ENCODE peak calls at places on chromosomes 12 and 14, in seven cellular contexts. V is Panc1, F is pancreas, B is endothelial cell of umbilical vein, J is spleen, Q is aorta, M is adrenal gland. R is an unnamed sample.

GRCh38 chr14:23364604-23365352 is at the start of gene EFS:
- DNase-seq in F (no peak), Q (peak; percentile 75), V (no peak), B (no peak), M (no peak), J (peak; percentile 50), R (peak; percentile 91)

GRCh38 chr12:119446459-119446858 is 111.9 kb downstream of the CCDC60 start:
- DNase-seq in J (no peak), Q (no peak), F (no peak), B (no peak), M (no peak), V (no peak), R (no peak)

GRCh38 chr14:56797569-56798446 is 12.5 kb downstream of the OTX2 start:
- DNase-seq in J (no peak), F (peak; percentile 70), M (no peak), V (no peak), Q (no peak), B (no peak), R (no peak)

GRCh38 chr14:67602071-67602470 is 2.0 kb upstream of the PIGH start:
- DNase-seq in Q (no peak), V (no peak), M (no peak), J (no peak), B (no peak), F (no peak), R (no peak)

GRCh38 chr12:83465632-83466031 is 778.9 kb downstream of the TMTC2 start:
- DNase-seq in Q (no peak), M (no peak), B (no peak), F (no peak), V (no peak), J (no peak), R (no peak)

GRCh38 chr12:12954361-12954760 is 2.4 kb upstream of the GPRC5D start:
- DNase-seq in B (peak; percentile 16), F (no peak), M (no peak), Q (no peak), V (no peak), J (no peak), R (no peak)

GRCh38 chr14:67940894-67941455 is 121.4 kb downstream of the RAD51B start:
- DNase-seq in B (peak; percentile 82), F (no peak), M (no peak), J (no peak), Q (no peak), V (no peak), R (peak; percentile 38)

GRCh38 chr12:74537126-74537706 is 419 bp upstream of the ATXN7L3B start:
- DNase-seq in B (no peak), F (no peak), J (no peak), Q (no peak), V (peak; percentile 64), M (no peak), R (no peak)

GRCh38 chr12:113794774-113795173 is 171.4 kb downstream of the RBM19 start:
- DNase-seq in Q (no peak), J (no peak), M (no peak), F (no peak), V (no peak), B (no peak), R (no peak)

GRCh38 chr12:124309231-124309630 is 14.3 kb downstream of the RFLNA start:
- DNase-seq in M (no peak), J (no peak), B (no peak), Q (no peak), V (no peak), F (no peak), R (no peak)

GRCh38 chr14:77053046-77053841 is 24.7 kb upstream of the IRF2BPL start:
- DNase-seq in Q (peak; percentile 81), B (peak; percentile 81), J (peak; percentile 94), F (peak; percentile 87), M (peak; percentile 70), V (no peak), R (peak; percentile 92)

GRCh38 chr14:67704484-67705089 is 2.9 kb downstream of the RDH12 start:
- DNase-seq in J (no peak), M (no peak), Q (no peak), B (peak; percentile 68), V (peak; percentile 62), F (no peak), R (no peak)

GRCh38 chr12:131711551-131712205 is 788 bp downstream of the SFSWAP start:
- DNase-seq in Q (no peak), F (no peak), V (no peak), B (peak; percentile 9), M (no peak), J (peak; percentile 81), R (no peak)

GRCh38 chr12:91196436-91196835 is 13.8 kb upstream of the DCN start:
- DNase-seq in F (no peak), B (no peak), J (no peak), M (no peak), Q (no peak), V (no peak), R (no peak)

GRCh38 chr12:48615681-48616080 is 45.8 kb upstream of the LALBA start:
- DNase-seq in F (no peak), B (no peak), M (no peak), Q (no peak), J (no peak), V (no peak), R (no peak)

GRCh38 chr12:56082967-56083366 is 3.0 kb downstream of the ERBB3 start:
- DNase-seq in F (no peak), J (no peak), M (no peak), V (no peak), Q (no peak), B (no peak), R (peak; percentile 51)

GRCh38 chr12:108582981-108583770 is 14.7 kb downstream of the TMEM119 start:
- DNase-seq in B (no peak), F (no peak), M (no peak), V (no peak), J (peak; percentile 59), Q (no peak), R (no peak)

GRCh38 chr12:50961708-50962107 is 9.4 kb downstream of the HIGD1C start:
- DNase-seq in B (no peak), Q (no peak), M (no peak), V (no peak), F (no peak), J (no peak), R (no peak)

GRCh38 chr14:91796622-91797347 is 64.9 kb upstream of the CATSPERB start:
- DNase-seq in J (no peak), B (no peak), V (no peak), F (no peak), Q (no peak), M (no peak), R (no peak)

GRCh38 chr14:60807971-60808370 is 73.4 kb downstream of the MNAT1 start:
- DNase-seq in M (no peak), Q (no peak), F (no peak), B (peak; percentile 47), J (no peak), V (no peak), R (no peak)

GRCh38 chr14:68655021-68655811 is 137.7 kb downstream of the ZFP36L1 start:
- DNase-seq in V (no peak), Q (no peak), J (peak; percentile 58), F (peak; percentile 60), M (no peak), B (no peak), R (no peak)

GRCh38 chr12:57235012-57235727 is 5.7 kb downstream of the SHMT2 start:
- DNase-seq in Q (peak; percentile 87), M (peak; percentile 51), V (no peak), J (peak; percentile 86), B (peak; percentile 24), F (no peak), R (peak; percentile 89)

DNA sequence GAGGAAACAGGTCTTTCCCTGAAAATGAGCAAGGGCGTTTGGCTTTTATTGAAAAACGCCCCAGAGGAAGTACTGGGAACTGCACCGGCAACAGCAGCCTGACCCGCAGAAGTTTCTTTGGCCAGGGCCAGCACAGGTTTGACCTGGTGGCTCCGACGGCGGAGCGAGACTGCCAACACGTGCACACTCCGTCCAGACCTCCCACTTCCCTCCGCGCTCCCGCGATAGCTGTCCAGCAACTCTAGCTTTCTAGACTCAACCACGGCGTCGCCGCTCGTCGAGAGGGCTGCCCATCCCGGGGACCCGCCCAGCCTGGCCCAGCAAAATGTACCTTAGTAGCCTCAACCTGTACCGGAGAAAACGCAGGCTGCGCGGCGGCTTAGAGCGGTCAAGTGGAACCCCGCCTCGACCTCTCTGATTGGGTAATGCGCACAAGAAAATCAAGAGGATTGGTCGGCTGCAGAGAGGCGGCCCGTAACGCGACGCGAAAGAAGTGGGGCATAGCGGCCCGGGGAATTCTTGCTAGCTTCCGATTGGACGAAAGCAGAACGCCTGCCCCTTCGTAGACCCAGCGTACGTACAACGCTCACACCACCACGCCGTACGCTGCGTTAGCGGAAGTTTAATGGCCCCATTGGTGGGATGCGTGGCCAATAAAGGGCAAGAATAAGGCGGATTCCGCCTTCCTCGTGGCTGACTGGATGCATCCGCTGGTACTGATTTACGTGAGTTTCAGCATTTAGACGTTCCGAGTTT is at the start of gene WDR89:
- DNase-seq in J (peak; percentile 97), B (peak; percentile 100), F (peak; percentile 91), M (peak; percentile 99), V (peak; percentile 97), Q (peak; percentile 99), R (peak; percentile 98)
- H3K4me1 ChIP-seq in J (peaks cover 30% of the 10 kb centered on the region), B (peaks cover 4% of the 10 kb centered on the region), F (peaks cover 15% of the 10 kb centered on the region), M (peaks cover 8% of the 10 kb centered on the region), V (peaks cover 12% of the 10 kb centered on the region), Q (no peaks in the 10 kb centered on the region), R (no peaks in the 10 kb centered on the region)

GRCh38 chr12:121579190-121579791 is 1.5 kb downstream of the KDM2B start:
- DNase-seq in M (no peak), Q (peak; percentile 70), V (no peak), B (no peak), F (peak; percentile 76), J (peak; percentile 89), R (no peak)
- H3K27me3 ChIP-seq in M (no peaks in the 10 kb centered on the region), Q (no peaks in the 10 kb centered on the region), V (no peaks in the 10 kb centered on the region), B (no peaks in the 10 kb centered on the region), F (no peaks in the 10 kb centered on the region), J (no peaks in the 10 kb centered on the region), R (no peaks in the 10 kb centered on the region)

DNA sequence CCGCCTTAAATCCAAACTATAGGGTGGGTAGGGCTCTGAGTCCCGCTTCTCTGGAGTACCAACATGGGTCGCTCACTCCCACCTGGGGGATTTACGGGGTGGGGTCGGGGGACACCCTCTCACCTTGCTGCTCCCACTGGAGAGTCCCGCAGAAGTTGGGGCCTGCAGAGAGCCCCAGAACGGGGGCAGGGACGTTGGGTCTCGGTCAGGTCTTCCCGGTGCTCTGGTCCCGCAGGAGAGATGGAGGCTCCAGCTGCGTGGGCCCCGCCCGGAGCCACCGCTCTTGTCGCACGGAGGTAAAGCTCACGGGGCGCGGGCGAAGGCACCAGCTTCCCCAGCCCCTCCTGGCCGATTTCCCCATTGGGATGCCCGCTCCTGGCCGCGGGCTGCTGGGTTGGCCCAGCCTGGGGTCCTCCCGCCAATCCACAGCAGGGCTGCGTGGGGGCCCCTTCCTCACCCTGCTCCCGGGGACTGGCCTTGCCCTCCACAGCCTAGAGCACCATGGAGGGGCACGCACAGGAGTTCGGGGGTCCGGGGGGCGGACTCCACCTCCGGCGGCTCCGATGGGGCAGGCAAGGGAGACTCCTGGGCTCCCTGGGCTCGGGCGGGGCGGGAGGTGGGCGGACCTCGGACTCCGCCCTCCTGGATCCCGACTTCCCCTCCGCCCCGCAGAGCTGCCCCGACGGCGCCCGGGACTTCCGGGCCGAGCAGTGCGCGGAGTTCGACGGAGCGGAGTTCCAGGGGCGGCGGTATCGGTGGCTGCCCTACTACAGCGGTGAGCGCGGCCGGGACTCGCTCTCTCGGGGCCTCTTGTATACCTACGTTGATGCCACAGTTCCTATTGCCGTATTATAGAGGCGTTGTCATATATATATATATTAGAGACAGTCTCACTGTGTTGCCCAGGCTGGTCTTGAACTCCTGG is 8.4 kb downstream of the PAPLN start:
- DNase-seq in B (peak; percentile 39), M (no peak), V (no peak), Q (peak; percentile 84), F (peak; percentile 73), J (peak; percentile 95), R (peak; percentile 87)
- H3K27ac ChIP-seq in B (no peak overlapping the region), M (no peak overlapping the region), V (peak overlapping the region; percentile 69), Q (no peak overlapping the region), F (no peak overlapping the region), J (no peak overlapping the region), R (no peak overlapping the region)

GRCh38 chr12:53210843-53211242 is 3.8 kb upstream of the ITGB7 start:
- DNase-seq in M (no peak), B (no peak), F (no peak), Q (peak; percentile 38), J (peak; percentile 61), V (no peak), R (no peak)
- H3K4me1 ChIP-seq in M (peaks cover 24% of the 10 kb centered on the region), B (peaks cover 20% of the 10 kb centered on the region), F (no peaks in the 10 kb centered on the region), Q (no peaks in the 10 kb centered on the region), J (peaks cover 85% of the 10 kb centered on the region), V (peaks cover 5% of the 10 kb centered on the region), R (peaks cover 14% of the 10 kb centered on the region)

R was measured in right cardiac atrium.